ENCODE peak calls at places on chromosome 21, in six cellular contexts. O, R, D, E, Z and K are unnamed samples.

GRCh38 chr21:33121715-33122475 is 52.0 kb downstream of the OLIG1 start:
- DNase-seq in O (peak; percentile 12), R (peak; percentile 12), D (no peak), E (no peak), Z (no peak), K (no peak)

GRCh38 chr21:44337428-44337827 is 1.8 kb downstream of the CFAP410 start:
- DNase-seq in O (peak; percentile 26), R (no peak), D (no peak), E (no peak), Z (no peak), K (no peak)

GRCh38 chr21:34844033-34844923 is 175.5 kb downstream of the CLIC6 start:
- DNase-seq in O (peak; percentile 58), R (peak; percentile 77), D (peak; percentile 77), E (no peak), Z (no peak), K (no peak)

GRCh38 chr21:36045993-36046392 is 14.3 kb downstream of the SETD4 start:
- DNase-seq in O (no peak), R (no peak), D (no peak), E (no peak), Z (no peak), K (no peak)

GRCh38 chr21:44800971-44801467 is 601 bp downstream of the UBE2G2 start:
- DNase-seq in O (peak; percentile 61), R (peak; percentile 44), D (no peak), E (peak; percentile 53), Z (no peak), K (peak; percentile 30)

GRCh38 chr21:25961042-25961441 is 209.5 kb downstream of the APP start:
- DNase-seq in O (no peak), R (no peak), D (no peak), E (no peak), Z (no peak), K (peak; percentile 4)

GRCh38 chr21:43816611-43817071 is 27.3 kb downstream of the RRP1 start:
- DNase-seq in O (no peak), R (no peak), D (no peak), E (no peak), Z (no peak), K (no peak)

GRCh38 chr21:16370176-16370575 is 640.4 kb downstream of the USP25 start:
- DNase-seq in O (no peak), R (no peak), D (no peak), E (no peak), Z (no peak), K (no peak)

GRCh38 chr21:33089439-33089838 is 19.5 kb downstream of the OLIG1 start:
- DNase-seq in O (no peak), R (no peak), D (peak; percentile 16), E (no peak), Z (no peak), K (no peak)

GRCh38 chr21:44650973-44651675 is 3.3 kb downstream of the KRTAP12-4 start:
- DNase-seq in O (no peak), R (no peak), D (no peak), E (no peak), Z (no peak), K (no peak)

DNA sequence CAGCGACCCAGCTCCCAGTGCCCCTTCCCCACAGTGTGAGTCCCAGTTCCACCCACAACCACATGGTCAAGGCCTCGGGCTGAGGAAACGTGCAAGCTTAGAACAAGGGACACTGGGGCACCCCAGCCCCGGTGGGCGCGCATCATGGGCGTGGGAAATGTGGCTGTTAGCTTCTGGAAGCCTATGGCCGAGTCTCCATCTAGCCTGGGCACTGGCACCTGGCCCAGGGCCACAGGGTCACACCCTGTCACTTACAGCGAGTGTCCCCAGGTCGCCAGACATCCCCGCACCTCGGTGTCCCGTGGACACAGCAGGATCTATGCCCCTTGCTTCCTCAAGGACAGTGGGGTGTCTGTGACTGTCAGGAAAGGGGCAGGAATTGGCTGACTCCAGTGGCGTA is 37.0 kb upstream of the COL6A1 start:
- DNase-seq in O (no peak), R (no peak), D (no peak), E (no peak), Z (no peak), K (no peak)
- H3K4me1 ChIP-seq in O (peaks cover under 1% of the 10 kb centered on the region), R (no peaks in the 10 kb centered on the region), D (no peaks in the 10 kb centered on the region), E (no peaks in the 10 kb centered on the region), Z (no peaks in the 10 kb centered on the region), K (no peaks in the 10 kb centered on the region)

GRCh38 chr21:38171723-38172344 is 85.0 kb upstream of the KCNJ15 start:
- DNase-seq in O (peak; percentile 53), R (no peak), D (no peak), E (no peak), Z (no peak), K (no peak)
- H3K27ac ChIP-seq in O (peak overlapping the region; percentile 40), R (no peak overlapping the region), D (no peak overlapping the region), E (no peak overlapping the region), Z (peak overlapping the region; percentile 74), K (no peak overlapping the region)

GRCh38 chr21:38293765-38294164 is 37.0 kb downstream of the KCNJ15 start:
- DNase-seq in O (no peak), R (no peak), D (no peak), E (no peak), Z (no peak), K (no peak)
- H3K4me1 ChIP-seq in O (peaks cover 66% of the 10 kb centered on the region), R (peaks cover 47% of the 10 kb centered on the region), D (peaks cover 9% of the 10 kb centered on the region), E (peaks cover 36% of the 10 kb centered on the region), Z (peaks cover 52% of the 10 kb centered on the region), K (no peaks in the 10 kb centered on the region)

GRCh38 chr21:42654913-42655796 is 1.7 kb downstream of the PDE9A start:
- DNase-seq in O (no peak), R (no peak), D (no peak), E (peak; percentile 42), Z (no peak), K (peak; percentile 56)
- H3K27ac ChIP-seq in O (no peak overlapping the region), R (no peak overlapping the region), D (peak overlapping the region; percentile 87), E (no peak overlapping the region), Z (peak overlapping the region; percentile 78), K (no peak overlapping the region)